ENCODE peak calls at places on chromosomes 4 and X, in nine cellular contexts. Q is skeletal muscle cell; B is heart left ventricle; P is fibroblast of the aortic adventitia; K is H7; N is CD8-positive, alpha-beta memory T cell; U is fibroblast of villous mesenchyme; L is foreskin fibroblast; J is Peyer's patch. I is an unnamed sample.

GRCh38 chr4:183806341-183806740 is 98.8 kb upstream of the STOX2 start:
- DNase-seq in K (no peak), P (no peak), J (no peak), U (no peak), B (no peak), N (no peak), L (no peak), Q (no peak), I (no peak)

GRCh38 chrX:39331062-39331704 is 529.9 kb downstream of the MID1IP1 start:
- DNase-seq in J (no peak), K (no peak), P (no peak), N (no peak), Q (no peak), L (no peak), U (no peak), B (no peak), I (no peak)

GRCh38 chr4:52925531-52925968 is 63.4 kb downstream of the RASL11B start:
- DNase-seq in P (no peak), N (no peak), B (no peak), K (peak), L (peak), J (no peak), Q (no peak), U (no peak), I (no peak)

GRCh38 chr4:6134612-6135220 is 65.6 kb downstream of the JAKMIP1 start:
- DNase-seq in Q (no peak), L (no peak), P (no peak), B (no peak), N (peak), J (peak), K (peak), U (no peak), I (no peak)

GRCh38 chr4:48645225-48645794 is 134.8 kb downstream of the FRYL start:
- DNase-seq in N (no peak), L (no peak), K (no peak), J (no peak), Q (no peak), B (no peak), P (peak), U (no peak), I (no peak)

GRCh38 chr4:176548571-176548970 is 228.8 kb downstream of the SPCS3 start:
- DNase-seq in N (no peak), J (no peak), L (peak), B (no peak), U (peak), Q (no peak), K (no peak), P (peak), I (no peak)

GRCh38 chr4:74544655-74545361 is 99.9 kb downstream of the AREG start:
- DNase-seq in Q (no peak), L (peak), P (no peak), U (peak), N (no peak), J (no peak), K (no peak), B (no peak), I (no peak)

GRCh38 chr4:69836321-69836720 is 23.6 kb downstream of the SULT1E1 start:
- DNase-seq in K (no peak), L (no peak), B (no peak), U (no peak), N (no peak), P (no peak), J (no peak), Q (no peak), I (no peak)

GRCh38 chr4:188949608-188950007 is 810.4 kb downstream of the TRIML1 start:
- DNase-seq in U (no peak), N (no peak), B (no peak), K (peak), Q (no peak), P (no peak), L (no peak), J (no peak), I (no peak)

GRCh38 chr4:168994961-168995360 is 15.1 kb downstream of the CBR4 start:
- DNase-seq in N (no peak), B (no peak), L (no peak), K (no peak), Q (no peak), J (no peak), P (no peak), U (no peak), I (no peak)

GRCh38 chr4:168867128-168867527 is 142.9 kb downstream of the CBR4 start:
- DNase-seq in N (no peak), P (no peak), J (no peak), B (no peak), Q (no peak), K (no peak), U (no peak), L (no peak), I (no peak)

GRCh38 chrX:74925210-74926088 is at the start of gene NEXMIF:
- DNase-seq in K (peak), P (no peak), J (peak), Q (no peak), L (peak), N (no peak), B (peak), U (peak), I (no peak)

GRCh38 chr4:77175201-77175610 is 18.2 kb downstream of the CCNG2 start:
- DNase-seq in K (peak), Q (no peak), U (no peak), J (no peak), N (no peak), B (no peak), P (no peak), L (no peak), I (no peak)

DNA sequence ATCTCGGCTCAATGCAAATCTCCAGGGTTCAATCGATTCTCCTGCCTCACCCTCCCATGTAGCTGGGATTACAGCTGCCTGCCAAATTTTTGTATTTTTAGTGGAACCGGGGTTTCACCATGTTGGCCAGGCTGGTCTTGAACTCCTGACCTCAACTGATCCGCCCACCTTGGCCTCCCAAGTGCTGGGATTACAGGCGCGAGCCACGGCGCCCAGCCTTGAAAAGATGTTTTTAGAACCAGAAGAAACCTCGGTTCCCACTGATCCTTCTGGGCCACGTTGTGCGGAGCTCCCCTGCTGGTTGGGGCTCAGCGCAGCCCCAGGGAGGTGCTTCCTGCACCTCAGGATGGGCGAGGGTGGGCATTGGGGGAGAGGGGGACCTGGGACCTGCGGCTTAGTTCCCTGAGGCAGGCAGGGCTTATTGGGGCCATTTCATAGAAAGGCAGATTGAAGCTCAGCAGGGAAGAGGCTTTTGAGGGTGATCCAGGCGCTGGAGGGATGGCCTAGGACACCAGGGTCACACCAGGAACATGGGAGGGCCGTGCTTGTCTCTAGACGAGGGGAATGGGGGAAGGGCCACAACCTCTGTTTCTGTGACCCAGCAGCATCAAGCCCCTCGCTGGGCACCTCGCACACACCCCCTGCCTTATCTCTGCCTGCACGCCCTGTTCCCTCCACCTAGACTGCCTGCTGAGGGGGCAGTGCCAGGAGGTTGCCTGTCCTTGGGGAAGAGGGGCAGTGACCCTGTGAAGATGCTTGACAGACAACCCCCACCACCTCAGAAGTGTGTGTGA is 6.3 kb upstream of the ADD1 start:
- DNase-seq in J (peak), L (no peak), P (no peak), B (no peak), U (no peak), Q (no peak), K (peak), N (no peak), I (no peak)
- H3K4me3 ChIP-seq in J (no peak), L (no peak), P (peak), B (no peak), U (no peak), Q (no peak), K (no peak), N (peak), I (no peak)

DNA sequence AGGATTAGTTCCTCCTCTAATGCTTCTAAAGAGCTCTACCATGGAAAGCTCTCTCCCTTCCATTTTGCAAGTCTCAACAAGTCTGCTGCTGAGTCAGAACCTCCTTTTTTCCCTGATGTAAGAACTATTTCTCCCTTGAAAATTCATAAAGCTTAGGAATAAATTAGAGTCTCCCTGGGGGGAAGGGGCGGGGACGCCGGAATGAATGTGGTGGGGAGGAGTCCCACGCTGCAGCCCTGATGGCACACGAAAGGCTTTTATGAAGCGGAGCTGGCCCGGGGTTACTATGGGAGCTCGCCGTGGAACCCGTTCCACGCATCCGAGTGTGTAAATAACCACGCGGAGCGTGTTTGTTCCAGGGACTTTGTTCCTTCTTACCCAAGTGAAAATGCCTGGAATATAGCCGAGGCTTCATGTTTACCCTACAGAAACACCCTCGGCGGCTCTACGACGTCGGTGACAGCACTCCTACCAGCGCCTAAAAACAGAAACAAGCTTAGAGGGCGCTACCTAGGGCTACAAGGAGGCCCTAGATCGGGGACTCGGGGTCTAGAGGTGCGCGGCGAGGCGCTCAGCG is 945 bp upstream of the CPEB2 start:
- DNase-seq in L (peak), K (peak), Q (peak), B (peak), P (peak), U (peak), J (peak), N (peak), I (peak)
- H3K4me3 ChIP-seq in L (peak), K (peak), Q (peak), B (peak), P (peak), U (peak), J (peak), N (peak), I (peak)

GRCh38 chr4:153222790-153223417 is 18.7 kb downstream of the TRIM2 start:
- DNase-seq in Q (no peak), B (peak), K (peak), N (peak), P (peak), U (peak), L (peak), J (peak), I (no peak)
- H3K4me3 ChIP-seq in Q (peak), B (peak), K (peak), N (peak), P (peak), U (peak), L (peak), J (peak), I (peak)

GRCh38 chrX:8730812-8731578 is 942 bp downstream of the ANOS1 start:
- DNase-seq in L (peak), J (no peak), U (peak), P (no peak), Q (no peak), K (peak), B (no peak), N (no peak), I (no peak)
- H3K4me3 ChIP-seq in L (peak), J (peak), U (peak), P (no peak), Q (peak), K (peak), B (peak), N (no peak), I (peak)

GRCh38 chr4:99846891-99847290 is 30.3 kb downstream of the DAPP1 start:
- DNase-seq in J (no peak), B (no peak), U (no peak), Q (no peak), L (no peak), K (no peak), P (no peak), N (no peak), I (no peak)
- H3K4me3 ChIP-seq in J (no peak), B (no peak), U (no peak), Q (no peak), L (no peak), K (no peak), P (no peak), N (no peak), I (no peak)

DNA sequence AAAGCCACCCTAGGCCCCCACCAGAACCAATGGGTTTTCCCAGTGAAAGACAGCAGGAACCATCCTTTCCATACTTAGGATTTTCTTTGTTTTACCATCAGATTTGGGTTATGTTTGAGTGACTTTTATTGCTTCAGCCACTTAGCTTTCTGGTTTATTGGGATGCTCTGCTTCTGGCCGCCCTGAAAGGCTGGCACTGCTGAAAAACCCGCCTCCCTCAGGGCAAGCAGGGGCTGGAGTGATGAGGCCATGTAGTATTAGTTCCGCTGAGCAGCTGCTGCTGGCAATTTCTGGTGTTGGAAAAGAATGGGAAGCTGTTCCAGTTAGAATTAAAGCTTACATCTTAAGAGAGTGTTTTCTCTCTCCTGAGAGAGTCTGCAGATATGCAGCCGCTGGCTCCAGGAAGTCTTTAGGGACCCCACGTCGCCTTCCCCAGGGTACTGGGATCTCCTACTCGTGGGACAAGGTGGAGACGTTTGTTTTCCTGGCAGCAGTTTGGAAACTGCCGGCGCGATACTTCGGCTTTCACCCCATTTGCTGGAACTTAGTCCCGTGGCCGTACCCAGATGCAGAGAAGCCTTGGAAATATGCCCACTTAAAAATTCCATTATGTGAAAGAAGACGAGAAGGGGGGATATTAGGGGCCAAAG is 72.4 kb downstream of the TMEM131L start:
- DNase-seq in Q (no peak), L (peak), B (peak), J (no peak), K (no peak), U (peak), N (no peak), P (peak), I (no peak)
- H3K4me3 ChIP-seq in Q (peak), L (peak), B (peak), J (peak), K (no peak), U (peak), N (no peak), P (peak), I (peak)

I was measured in AG04450.